ENCODE peak calls at places on chromosomes 2 and 18, in six cellular contexts. V is transverse colon; N is activated T-cell treated with anti-CD3 and anti-CD28 coated beads for 4 hours; U is stimulated activated CD4-positive, alpha-beta T cell treated with anti-CD3 and anti-CD28 coated beads, Interleukin-2, amount 100 ng/mL, for 48 hours; R is amniotic stem cell; Z is MM.1S. H is an unnamed sample.
A peak's percentile ranks its signal among the peaks of the same experiment; 100 is the strongest.

GRCh38 chr2:12177052-12177994 is 430.9 kb downstream of the LPIN1 start:
- DNase-seq in V (peak; percentile 14), N (no peak), U (no peak), R (peak; percentile 68), Z (peak; percentile 26), H (no peak)

GRCh38 chr2:37418956-37419355 is 74.5 kb downstream of the QPCT start:
- DNase-seq in V (no peak), N (no peak), U (no peak), R (no peak), Z (no peak), H (no peak)

GRCh38 chr2:233974530-233975071 is 57.4 kb downstream of the TRPM8 start:
- DNase-seq in V (no peak), N (no peak), U (no peak), R (peak; percentile 34), Z (no peak), H (no peak)

GRCh38 chr2:11446733-11447248 is 19.2 kb downstream of the E2F6 start:
- DNase-seq in V (peak; percentile 48), N (peak; percentile 24), U (peak; percentile 36), R (no peak), Z (peak; percentile 30), H (peak; percentile 72)

GRCh38 chr18:36284671-36285295 is 12.7 kb upstream of the FHOD3 start:
- DNase-seq in V (peak; percentile 37), N (peak; percentile 38), U (peak; percentile 29), R (peak; percentile 47), Z (peak; percentile 64), H (peak; percentile 79)

GRCh38 chr2:58435246-58435645 is 194.1 kb upstream of the FANCL start:
- DNase-seq in V (no peak), N (no peak), U (no peak), R (no peak), Z (no peak), H (peak; percentile 23)

GRCh38 chr2:199972088-199972626 is 16.8 kb downstream of the MAIP1 start:
- DNase-seq in V (no peak), N (no peak), U (no peak), R (no peak), Z (no peak), H (no peak)

GRCh38 chr2:20050104-20050711 is 1.2 kb downstream of the LAPTM4A start:
- DNase-seq in V (peak; percentile 36), N (no peak), U (no peak), R (peak; percentile 62), Z (peak; percentile 37), H (peak; percentile 74)

GRCh38 chr18:49021076-49021432 is 70.3 kb upstream of the SMAD7 start:
- DNase-seq in V (no peak), N (no peak), U (no peak), R (no peak), Z (no peak), H (no peak)

GRCh38 chr2:44772670-44773378 is 168.7 kb upstream of the SIX3 start:
- DNase-seq in V (no peak), N (no peak), U (no peak), R (no peak), Z (no peak), H (peak; percentile 87)

GRCh38 chr2:127545796-127546195 is 10.3 kb downstream of the MYO7B start:
- DNase-seq in V (no peak), N (no peak), U (no peak), R (no peak), Z (no peak), H (no peak)

GRCh38 chr2:53994735-53995538 is 24.1 kb upstream of the PSME4 start:
- DNase-seq in V (no peak), N (no peak), U (no peak), R (no peak), Z (no peak), H (no peak)

GRCh38 chr2:16584824-16585546 is 80.6 kb downstream of the CYRIA start:
- DNase-seq in V (no peak), N (no peak), U (no peak), R (no peak), Z (no peak), H (no peak)

GRCh38 chr2:38835015-38835601 is 40.6 kb downstream of the DHX57 start:
- DNase-seq in V (no peak), N (no peak), U (no peak), R (peak; percentile 5), Z (peak; percentile 34), H (peak; percentile 70)

GRCh38 chr2:100733344-100734187 is 86.4 kb upstream of the NPAS2 start:
- DNase-seq in V (no peak), N (no peak), U (no peak), R (no peak), Z (no peak), H (no peak)

GRCh38 chr2:207184348-207184747 is 18.6 kb upstream of the KLF7 start:
- DNase-seq in V (no peak), N (no peak), U (no peak), R (no peak), Z (no peak), H (no peak)

GRCh38 chr2:9074930-9075329 is 71.4 kb upstream of the MBOAT2 start:
- DNase-seq in V (no peak), N (no peak), U (no peak), R (no peak), Z (no peak), H (no peak)

GRCh38 chr18:79543861-79544385 is 135.7 kb upstream of the CTDP1 start:
- DNase-seq in V (no peak), N (no peak), U (no peak), R (no peak), Z (no peak), H (no peak)

GRCh38 chr2:44358498-44358897 is 2.8 kb downstream of the PREPL start:
- DNase-seq in V (peak; percentile 59), N (peak; percentile 23), U (peak; percentile 32), R (no peak), Z (peak; percentile 61), H (peak; percentile 18)

GRCh38 chr2:56132138-56132537 is 51.7 kb upstream of the CCDC85A start:
- DNase-seq in V (no peak), N (no peak), U (no peak), R (peak; percentile 4), Z (peak; percentile 56), H (peak; percentile 73)

GRCh38 chr2:143754732-143755131 is 625.5 kb downstream of the ARHGAP15 start:
- DNase-seq in V (no peak), N (no peak), U (no peak), R (no peak), Z (no peak), H (no peak)

GRCh38 chr2:169329669-169330554 is 32.4 kb downstream of the LRP2 start:
- DNase-seq in V (no peak), N (no peak), U (no peak), R (no peak), Z (no peak), H (no peak)

GRCh38 chr2:205675861-205676516 is 6.3 kb upstream of the NRP2 start:
- DNase-seq in V (no peak), N (no peak), U (no peak), R (peak; percentile 67), Z (peak; percentile 16), H (peak; percentile 83)

GRCh38 chr2:238216651-238217184 is 13.2 kb upstream of the ILKAP start:
- DNase-seq in V (no peak), N (no peak), U (no peak), R (no peak), Z (no peak), H (peak; percentile 85)

GRCh38 chr2:108922141-108922915 is 66.7 kb downstream of the EDAR start:
- DNase-seq in V (no peak), N (no peak), U (no peak), R (no peak), Z (no peak), H (no peak)

GRCh38 chr2:174336403-174337336 is 1.9 kb downstream of the SP9 start:
- DNase-seq in V (peak; percentile 64), N (no peak), U (peak; percentile 33), R (no peak), Z (peak; percentile 90), H (peak; percentile 72)

GRCh38 chr18:46148810-46149209 is 44.6 kb downstream of the HAUS1 start:
- DNase-seq in V (peak; percentile 25), N (peak; percentile 25), U (peak; percentile 54), R (peak; percentile 38), Z (peak; percentile 60), H (peak; percentile 87)

GRCh38 chr2:152466925-152467676 is 132.1 kb downstream of the FMNL2 start:
- DNase-seq in V (peak; percentile 19), N (no peak), U (no peak), R (no peak), Z (peak; percentile 71), H (no peak)

GRCh38 chr2:59910176-59910575 is 643.3 kb downstream of the BCL11A start:
- DNase-seq in V (no peak), N (no peak), U (no peak), R (no peak), Z (no peak), H (no peak)

GRCh38 chr18:55988537-55988936 is 400.5 kb upstream of the TCF4 start:
- DNase-seq in V (no peak), N (no peak), U (no peak), R (no peak), Z (no peak), H (no peak)

GRCh38 chr2:21142149-21142548 is 18.4 kb downstream of the TDRD15 start:
- DNase-seq in V (no peak), N (no peak), U (no peak), R (no peak), Z (no peak), H (no peak)

GRCh38 chr2:218368621-218369153 is 12.0 kb downstream of the CATIP start:
- DNase-seq in V (peak; percentile 47), N (no peak), U (no peak), R (no peak), Z (no peak), H (no peak)

GRCh38 chr18:75003764-75004690 is 204.9 kb downstream of the PTGR3 start:
- DNase-seq in V (no peak), N (no peak), U (no peak), R (no peak), Z (no peak), H (peak; percentile 35)

GRCh38 chr2:224569654-224570053 is 15.5 kb downstream of the CUL3 start:
- DNase-seq in V (no peak), N (no peak), U (no peak), R (no peak), Z (no peak), H (no peak)

GRCh38 chr2:112141623-112142001 is 3.4 kb downstream of the FBLN7 start:
- DNase-seq in V (no peak), N (no peak), U (no peak), R (no peak), Z (no peak), H (no peak)

GRCh38 chr2:217983276-217984233 is 19.2 kb downstream of the TNS1 start:
- DNase-seq in V (no peak), N (no peak), U (no peak), R (no peak), Z (no peak), H (no peak)

GRCh38 chr2:182618672-182619079 is 97.4 kb upstream of the DNAJC10 start:
- DNase-seq in V (no peak), N (no peak), U (no peak), R (no peak), Z (no peak), H (no peak)

H was measured in NCI-H82.